ENCODE peak calls at places on chromosomes 12 and 14, in seven cellular contexts. Q is kidney epithelial cell, N is lower lobe of right lung, V is heart right ventricle, I is left ventricle myocardium inferior, K is ovary, Y is nephron progenitor cell. D is an unnamed sample.

GRCh38 chr12:3257411-3257810 is 180.2 kb downstream of the TSPAN9 start:
- DNase-seq in Q (no peak), N (no peak), V (no peak), I (no peak), K (no peak), Y (no peak), D (no peak)

GRCh38 chr12:117240356-117240755 is 50.1 kb upstream of the FBXO21 start:
- DNase-seq in Q (no peak), N (no peak), V (no peak), I (no peak), K (no peak), Y (no peak), D (no peak)

GRCh38 chr14:88895116-88895515 is 70.7 kb downstream of the TTC8 start:
- DNase-seq in Q (no peak), N (no peak), V (no peak), I (no peak), K (no peak), Y (no peak), D (peak)

GRCh38 chr12:121596526-121596925 is 15.7 kb upstream of the KDM2B start:
- DNase-seq in Q (no peak), N (no peak), V (no peak), I (no peak), K (no peak), Y (no peak), D (no peak)

GRCh38 chr12:46831335-46832083 is 5.7 kb upstream of the SLC38A4 start:
- DNase-seq in Q (no peak), N (peak), V (peak), I (peak), K (no peak), Y (peak), D (no peak)

GRCh38 chr12:57456145-57456700 is 1.1 kb downstream of the INHBE start:
- DNase-seq in Q (no peak), N (no peak), V (no peak), I (no peak), K (no peak), Y (peak), D (peak)

GRCh38 chr14:61244051-61244450 is 37.1 kb downstream of the TMEM30B start:
- DNase-seq in Q (no peak), N (no peak), V (no peak), I (no peak), K (no peak), Y (no peak), D (no peak)

GRCh38 chr12:9763025-9763424 is 2.3 kb upstream of the CD69 start:
- DNase-seq in Q (no peak), N (no peak), V (no peak), I (no peak), K (no peak), Y (no peak), D (no peak)

GRCh38 chr14:105475916-105476845 is 1.6 kb downstream of the CRIP2 start:
- DNase-seq in Q (no peak), N (peak), V (peak), I (peak), K (no peak), Y (no peak), D (peak)

GRCh38 chr12:1796515-1797010 is 23.8 kb upstream of the LRTM2 start:
- DNase-seq in Q (no peak), N (peak), V (peak), I (no peak), K (peak), Y (no peak), D (no peak)

GRCh38 chr14:51527073-51527472 is 124.6 kb upstream of the FRMD6 start:
- DNase-seq in Q (no peak), N (no peak), V (no peak), I (no peak), K (no peak), Y (no peak), D (peak)

GRCh38 chr12:113625499-113625898 is 153.8 kb upstream of the LHX5 start:
- DNase-seq in Q (no peak), N (no peak), V (no peak), I (no peak), K (no peak), Y (no peak), D (no peak)

GRCh38 chr14:89444536-89445125 is 27.6 kb upstream of the FOXN3 start:
- DNase-seq in Q (no peak), N (no peak), V (no peak), I (no peak), K (peak), Y (no peak), D (no peak)

GRCh38 chr14:64196668-64197411 is 97.3 kb downstream of the ESR2 start:
- DNase-seq in Q (no peak), N (peak), V (peak), I (peak), K (peak), Y (peak), D (no peak)

GRCh38 chr12:44542716-44543115 is 333.4 kb downstream of the NELL2 start:
- DNase-seq in Q (no peak), N (no peak), V (no peak), I (no peak), K (no peak), Y (no peak), D (no peak)
- TF ChIP-seq CTCF in Q (no peak), N (no peak), V (no peak), I (no peak), K (no peak), Y (no peak), D (no peak)

DNA sequence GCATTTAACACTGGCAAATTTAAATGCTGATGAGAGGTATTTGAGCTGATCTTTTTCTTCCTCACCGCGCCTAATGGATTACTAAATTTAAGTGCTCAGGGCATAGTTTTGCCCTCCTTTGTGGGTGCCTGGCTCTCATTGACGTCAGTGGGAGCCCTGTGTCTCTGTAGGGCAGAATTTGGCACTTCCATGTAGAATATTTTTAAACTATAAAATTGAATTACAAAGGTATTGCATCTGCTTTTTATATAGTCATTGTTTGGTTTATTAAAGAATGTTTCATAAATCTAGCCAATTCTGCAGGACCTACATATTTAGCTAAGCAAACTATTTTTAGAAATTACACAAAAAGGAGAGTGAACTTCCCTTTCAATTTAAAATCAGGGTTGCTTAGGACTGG is 444.8 kb downstream of the AEBP2 start:
- DNase-seq in Q (no peak), N (no peak), V (no peak), I (no peak), K (no peak), Y (no peak), D (no peak)
- TF ChIP-seq CTCF in Q (no peak), N (no peak), V (no peak), I (no peak), K (no peak), Y (no peak), D (no peak)

GRCh38 chr14:79357307-79357706 is 854.0 kb downstream of the DIO2 start:
- DNase-seq in Q (no peak), N (no peak), V (no peak), I (no peak), K (no peak), Y (no peak), D (no peak)

GRCh38 chr14:79363291-79363690 is 848.0 kb downstream of the DIO2 start:
- DNase-seq in Q (no peak), N (no peak), V (no peak), I (no peak), K (no peak), Y (no peak), D (no peak)
- TF ChIP-seq CTCF in Q (no peak), N (no peak), V (no peak), I (no peak), K (no peak), Y (no peak), D (no peak)

DNA sequence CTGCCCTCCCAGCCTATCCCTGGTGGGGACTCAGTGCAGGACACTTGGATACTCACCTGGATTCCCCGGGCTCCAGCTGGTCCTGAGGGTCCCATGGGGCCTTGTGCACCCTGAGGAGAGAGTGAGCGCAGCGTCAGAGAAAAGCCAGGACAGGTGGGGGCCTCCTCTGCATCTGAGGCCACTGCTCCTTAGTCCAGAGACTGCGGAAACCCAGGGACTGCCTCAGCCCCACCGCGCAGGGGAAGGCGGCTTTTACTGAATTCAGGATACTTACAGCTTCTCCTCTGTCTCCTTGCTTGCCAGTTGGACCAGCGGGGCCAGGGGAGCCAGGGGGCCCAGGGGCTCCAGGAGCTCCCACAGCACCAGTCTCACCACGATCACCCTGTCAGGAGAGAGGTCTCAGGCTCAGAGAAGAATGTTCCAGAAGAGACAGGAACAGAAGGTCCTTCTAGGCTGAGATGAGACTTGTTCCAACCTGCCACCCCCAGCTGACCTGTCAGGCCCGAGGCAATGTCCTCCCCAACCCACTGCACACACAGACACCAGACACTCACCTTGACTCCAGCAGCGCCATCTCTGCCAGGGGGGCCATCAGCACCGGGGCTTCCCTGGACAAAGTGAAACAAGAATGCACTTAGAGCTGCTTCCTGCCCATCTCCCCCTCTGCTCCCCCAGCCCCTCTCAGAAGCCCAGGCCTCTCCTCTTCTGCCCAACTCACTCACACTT is 13.8 kb downstream of the TMEM106C start:
- DNase-seq in Q (no peak), N (no peak), V (no peak), I (no peak), K (no peak), Y (no peak), D (peak)
- TF ChIP-seq CTCF in Q (no peak), N (no peak), V (no peak), I (no peak), K (no peak), Y (no peak), D (no peak)

GRCh38 chr14:85416771-85417170 is 113.2 kb upstream of the FLRT2 start:
- DNase-seq in Q (no peak), N (no peak), V (no peak), I (no peak), K (no peak), Y (no peak), D (peak)

GRCh38 chr14:85412756-85413155 is 117.2 kb upstream of the FLRT2 start:
- DNase-seq in Q (no peak), N (no peak), V (no peak), I (no peak), K (no peak), Y (no peak), D (no peak)

GRCh38 chr14:85417396-85417795 is 112.5 kb upstream of the FLRT2 start:
- DNase-seq in Q (no peak), N (no peak), V (no peak), I (no peak), K (no peak), Y (no peak), D (no peak)

GRCh38 chr14:85414142-85414541 is 115.8 kb upstream of the FLRT2 start:
- DNase-seq in Q (no peak), N (no peak), V (no peak), I (no peak), K (no peak), Y (no peak), D (no peak)

DNA sequence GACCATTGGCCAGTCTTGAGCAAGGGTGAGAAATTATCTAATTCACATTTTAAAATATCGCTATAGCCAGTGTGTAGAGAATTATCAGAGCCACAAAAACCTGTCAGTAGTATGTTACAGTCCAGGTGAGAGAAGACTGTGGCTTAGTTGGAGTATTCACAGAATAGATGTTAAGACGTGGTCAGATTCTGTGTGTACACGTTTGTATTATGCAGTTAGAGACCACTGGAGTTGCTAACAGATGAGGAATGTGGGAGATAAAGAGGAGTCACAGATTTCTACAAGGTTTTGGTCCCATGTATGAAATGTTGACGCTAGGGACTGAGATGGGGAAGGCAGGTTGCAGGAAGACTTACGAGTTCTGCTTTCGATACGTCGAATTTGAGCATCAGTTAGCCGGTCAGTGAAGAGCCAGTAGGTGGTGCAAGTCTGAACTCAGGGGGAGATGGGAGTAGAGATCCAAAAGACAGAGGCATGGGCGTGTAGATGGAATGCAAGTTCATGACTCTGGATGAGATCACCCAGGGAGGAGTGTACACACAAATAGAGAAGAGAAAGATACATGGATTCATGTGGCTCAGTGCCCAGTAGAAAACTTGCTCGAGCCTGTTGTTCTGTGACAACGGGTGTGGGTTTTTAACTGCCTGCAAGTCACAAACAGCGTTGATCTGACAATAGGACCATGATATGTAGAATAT is 114.8 kb upstream of the FLRT2 start:
- DNase-seq in Q (peak), N (no peak), V (no peak), I (peak), K (peak), Y (no peak), D (peak)
- TF ChIP-seq CTCF in Q (peak), N (peak), V (no peak), I (peak), K (no peak), Y (no peak), D (peak)